ENCODE peak calls at places on chromosomes 4 and X, in ten cellular contexts. A is PC-3, W is esophagus squamous epithelium, L is astrocyte of the cerebellum, S is dorsolateral prefrontal cortex, C is heart left ventricle, Q is IMR-90, M is GM23338, J is upper lobe of right lung, D is colonic mucosa. O is an unnamed sample.

GRCh38 chrX:28312965-28313364 is 274.3 kb upstream of the IL1RAPL1 start:
- DNase-seq in A (peak; percentile 61), W (no peak), L (peak; percentile 18), S (no peak), C (no peak), Q (peak; percentile 0), M (no peak), J (no peak), D (no peak), O (no peak)

GRCh38 chr4:159305129-159305528 is 202.2 kb downstream of the RAPGEF2 start:
- DNase-seq in A (no peak), W (no peak), L (no peak), S (no peak), C (no peak), Q (no peak), M (no peak), J (no peak), D (no peak), O (no peak)

GRCh38 chrX:70208479-70208878 is 26.0 kb upstream of the AWAT1 start:
- DNase-seq in A (no peak), W (no peak), L (peak; percentile 8), S (no peak), C (no peak), Q (peak; percentile 4), M (no peak), J (no peak), D (no peak), O (no peak)

GRCh38 chr4:83639849-83640493 is 104.1 kb downstream of the GPAT3 start:
- DNase-seq in A (peak; percentile 84), W (no peak), L (peak; percentile 75), S (no peak), C (peak; percentile 54), Q (peak; percentile 80), M (peak; percentile 83), J (no peak), D (peak; percentile 80), O (no peak)

GRCh38 chr4:86482851-86483490 is 111.1 kb upstream of the PTPN13 start:
- DNase-seq in A (peak; percentile 6), W (no peak), L (peak; percentile 20), S (no peak), C (no peak), Q (no peak), M (peak; percentile 95), J (no peak), D (no peak), O (no peak)

GRCh38 chr4:62431513-62431912 is 1231.4 kb downstream of the ADGRL3 start:
- DNase-seq in A (no peak), W (no peak), L (no peak), S (no peak), C (no peak), Q (no peak), M (no peak), J (no peak), D (no peak), O (no peak)

GRCh38 chr4:90080116-90080515 is 47.1 kb upstream of the CCSER1 start:
- DNase-seq in A (no peak), W (no peak), L (no peak), S (no peak), C (no peak), Q (no peak), M (no peak), J (no peak), D (no peak), O (no peak)

GRCh38 chr4:66767442-66767841 is 777.9 kb downstream of the CENPC start:
- DNase-seq in A (no peak), W (no peak), L (no peak), S (no peak), C (no peak), Q (no peak), M (no peak), J (no peak), D (no peak), O (no peak)

GRCh38 chr4:24770111-24770584 is 25.2 kb upstream of the SOD3 start:
- DNase-seq in A (peak; percentile 76), W (no peak), L (peak; percentile 86), S (no peak), C (no peak), Q (peak; percentile 97), M (no peak), J (no peak), D (no peak), O (no peak)

GRCh38 chrX:11750694-11751093 is 7.3 kb upstream of the MSL3 start:
- DNase-seq in A (no peak), W (no peak), L (no peak), S (no peak), C (no peak), Q (no peak), M (no peak), J (no peak), D (no peak), O (no peak)
- H3K4me3 ChIP-seq in A (no peak overlapping the region), W (no peak overlapping the region), L (no peak overlapping the region), S (no peak overlapping the region), C (no peak overlapping the region), Q (no peak overlapping the region), M (no peak overlapping the region), J (no peak overlapping the region), D (no peak overlapping the region), O (no peak overlapping the region)

GRCh38 chrX:150899191-150899757 is 806 bp upstream of the CD99L2 start:
- DNase-seq in A (peak; percentile 13), W (no peak), L (no peak), S (peak; percentile 37), C (peak; percentile 21), Q (peak; percentile 6), M (peak; percentile 50), J (peak; percentile 67), D (peak; percentile 54), O (peak; percentile 67)

GRCh38 chrX:150902434-150903109 is 4.1 kb upstream of the CD99L2 start:
- DNase-seq in A (no peak), W (no peak), L (no peak), S (no peak), C (no peak), Q (no peak), M (peak; percentile 93), J (no peak), D (no peak), O (no peak)

GRCh38 chrX:150905293-150905692 is 6.8 kb upstream of the CD99L2 start:
- DNase-seq in A (no peak), W (no peak), L (no peak), S (no peak), C (no peak), Q (no peak), M (no peak), J (no peak), D (no peak), O (no peak)

GRCh38 chrX:150906694-150907093 is 8.2 kb upstream of the CD99L2 start:
- DNase-seq in A (no peak), W (no peak), L (no peak), S (no peak), C (no peak), Q (no peak), M (no peak), J (no peak), D (no peak), O (no peak)

GRCh38 chrX:150903110-150903508 is 4.6 kb upstream of the CD99L2 start:
- DNase-seq in A (no peak), W (no peak), L (no peak), S (no peak), C (no peak), Q (no peak), M (peak; percentile 62), J (no peak), D (no peak), O (no peak)
- H3K4me3 ChIP-seq in A (no peak overlapping the region), W (no peak overlapping the region), L (no peak overlapping the region), S (no peak overlapping the region), C (no peak overlapping the region), Q (no peak overlapping the region), M (peak overlapping the region; percentile 48), J (no peak overlapping the region), D (no peak overlapping the region), O (no peak overlapping the region)

GRCh38 chrX:331772-332495 is 13.3 kb upstream of the GTPBP6 start:
- DNase-seq in A (no peak), W (no peak), L (no peak), S (no peak), C (no peak), Q (no peak), M (no peak), J (peak; percentile 62), D (no peak), O (peak; percentile 43)
- H3K4me3 ChIP-seq in A (no peak overlapping the region), W (no peak overlapping the region), L (no peak overlapping the region), S (no peak overlapping the region), C (no peak overlapping the region), Q (no peak overlapping the region), M (peak overlapping the region; percentile 56), J (no peak overlapping the region), D (no peak overlapping the region), O (no peak overlapping the region)

GRCh38 chr4:3721627-3722026 is 44.6 kb upstream of the ADRA2C start:
- DNase-seq in A (no peak), W (no peak), L (no peak), S (no peak), C (no peak), Q (no peak), M (no peak), J (no peak), D (no peak), O (no peak)

GRCh38 chr4:3722446-3723231 is 43.5 kb upstream of the ADRA2C start:
- DNase-seq in A (no peak), W (no peak), L (no peak), S (no peak), C (no peak), Q (no peak), M (no peak), J (no peak), D (no peak), O (no peak)

GRCh38 chr4:3725936-3726895 is 40.0 kb upstream of the ADRA2C start:
- DNase-seq in A (no peak), W (no peak), L (no peak), S (no peak), C (no peak), Q (no peak), M (peak; percentile 44), J (no peak), D (no peak), O (no peak)

GRCh38 chr4:3723232-3723642 is 42.9 kb upstream of the ADRA2C start:
- DNase-seq in A (no peak), W (no peak), L (no peak), S (no peak), C (no peak), Q (no peak), M (no peak), J (no peak), D (no peak), O (no peak)

DNA sequence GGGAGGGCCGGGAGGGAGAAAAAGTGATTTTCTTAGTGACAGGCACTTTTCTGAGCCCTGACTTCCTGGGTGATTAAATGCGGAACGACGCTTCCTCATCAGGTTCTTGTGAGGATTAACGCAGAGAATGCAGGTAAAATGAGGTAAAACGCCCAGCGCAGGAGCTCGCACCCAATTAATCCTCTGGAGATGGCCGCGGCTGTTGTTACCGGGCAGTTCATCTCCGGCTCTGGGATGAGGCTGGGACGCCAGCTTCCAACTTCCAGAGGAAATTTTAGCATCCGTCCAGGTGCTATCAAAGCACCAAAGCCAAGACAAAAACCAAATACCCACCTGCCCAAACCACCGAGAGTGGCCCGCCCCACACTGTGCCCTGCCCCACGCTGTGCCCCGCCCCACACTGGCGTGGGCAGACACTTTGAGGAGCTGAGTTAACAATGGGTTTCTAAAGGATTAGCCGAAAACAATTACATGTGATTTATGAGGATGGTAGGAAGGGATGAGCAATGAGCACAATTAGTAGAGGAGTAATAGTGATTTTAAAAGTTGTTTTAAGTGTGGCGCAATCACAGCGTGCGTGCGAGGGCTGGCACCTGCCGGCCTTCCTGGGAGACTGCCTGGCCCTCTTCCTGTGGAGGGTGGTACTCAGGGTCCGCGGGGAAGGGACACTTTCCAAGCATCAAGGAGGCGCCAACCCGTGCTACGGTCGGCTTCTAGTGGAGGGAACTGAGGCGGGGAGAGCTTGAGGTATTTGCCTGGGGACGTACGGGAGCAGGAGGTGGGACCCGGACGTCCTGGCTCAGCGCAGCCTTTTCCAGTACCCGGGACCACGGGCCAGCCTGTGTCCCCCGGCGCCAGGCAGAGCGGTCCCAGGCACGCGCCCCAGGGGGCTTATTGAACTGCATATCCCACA is 41.6 kb upstream of the ADRA2C start:
- DNase-seq in A (no peak), W (no peak), L (no peak), S (no peak), C (no peak), Q (no peak), M (peak; percentile 37), J (no peak), D (no peak), O (no peak)
- H3K4me3 ChIP-seq in A (no peak overlapping the region), W (no peak overlapping the region), L (no peak overlapping the region), S (no peak overlapping the region), C (no peak overlapping the region), Q (no peak overlapping the region), M (peak overlapping the region; percentile 36), J (no peak overlapping the region), D (no peak overlapping the region), O (no peak overlapping the region)

O was measured in lower lobe of right lung.